ENCODE peak calls at places on chromosomes 11 and 22, in five cellular contexts. O, Z, P, I and L are unnamed samples.
A peak's percentile ranks its signal among the peaks of the same experiment; 100 is the strongest.

GRCh38 chr11:121240650-121241299 is 51.8 kb upstream of the SC5D start:
- DNase-seq in P (no peak), Z (no peak), O (no peak), I (peak; percentile 62), L (no peak)

GRCh38 chr22:42752912-42753311 is 32.2 kb upstream of the A4GALT start:
- DNase-seq in Z (no peak), O (no peak), I (no peak), P (peak; percentile 69), L (no peak)

GRCh38 chr11:57778318-57779037 is 16.9 kb downstream of the CTNND1 start:
- DNase-seq in O (no peak), P (peak; percentile 94), Z (peak; percentile 51), I (peak; percentile 89), L (peak; percentile 79)

GRCh38 chr11:44607987-44608386 is 42.5 kb downstream of the CD82 start:
- DNase-seq in Z (no peak), P (peak; percentile 44), O (no peak), I (no peak), L (no peak)

GRCh38 chr11:1369371-1370005 is 20.2 kb upstream of the BRSK2 start:
- DNase-seq in P (no peak), I (no peak), O (no peak), Z (no peak), L (no peak)

GRCh38 chr22:29689201-29689871 is 30.5 kb upstream of the CABP7 start:
- DNase-seq in O (no peak), Z (no peak), P (no peak), I (no peak), L (no peak)

GRCh38 chr11:80379620-80380278 is 938.9 kb upstream of the TENM4 start:
- DNase-seq in O (no peak), P (no peak), Z (no peak), I (no peak), L (no peak)

GRCh38 chr11:69272961-69273461 is 20.9 kb upstream of the MYEOV start:
- DNase-seq in P (no peak), Z (no peak), O (no peak), I (no peak), L (no peak)

GRCh38 chr11:118086913-118087768 is at the start of gene SMIM35:
- DNase-seq in O (no peak), Z (no peak), I (no peak), P (no peak), L (no peak)

GRCh38 chr11:119880143-119880542 is 151.1 kb upstream of the NECTIN1 start:
- DNase-seq in P (no peak), I (no peak), O (no peak), Z (no peak), L (no peak)

GRCh38 chr22:37416806-37417205 is 10.5 kb downstream of the ELFN2 start:
- DNase-seq in I (no peak), O (no peak), Z (peak; percentile 50), P (no peak), L (no peak)

GRCh38 chr11:134350381-134350780 is 18.6 kb downstream of the GLB1L2 start:
- DNase-seq in I (no peak), Z (no peak), P (no peak), O (no peak), L (no peak)

GRCh38 chr11:102368472-102368871 is 21.5 kb downstream of the BIRC2 start:
- DNase-seq in Z (no peak), I (no peak), P (no peak), O (no peak), L (no peak)

GRCh38 chr11:63769044-63769718 is 606 bp upstream of the ZFTA start:
- DNase-seq in I (peak; percentile 93), P (peak; percentile 27), Z (peak; percentile 24), O (peak; percentile 37), L (no peak)

GRCh38 chr11:20966489-20966888 is 297.1 kb downstream of the NELL1 start:
- DNase-seq in Z (no peak), I (no peak), P (no peak), O (no peak), L (no peak)